ENCODE peak calls at places on chromosomes 1 and 21, in nine cellular contexts. M, F, Q, T, U, W, G, I and Y are unnamed samples. For H3K4me1, the result is how much of the 10 kb centered on the place peaks cover.

GRCh38 chr1:3668585-3669300 is 16.4 kb downstream of the TP73 start:
- DNase-seq in T (peak), G (peak), F (peak), M (no peak), Q (peak), W (no peak), I (peak), U (peak), Y (peak)

GRCh38 chr1:200036616-200037270 is 9.2 kb downstream of the NR5A2 start:
- DNase-seq in M (no peak), T (no peak), F (no peak), G (no peak), I (no peak), U (no peak), W (no peak), Q (no peak), Y (no peak)

GRCh38 chr1:174110053-174110452 is 49.3 kb upstream of the RABGAP1L start:
- DNase-seq in Q (no peak), W (no peak), I (no peak), F (no peak), G (no peak), U (no peak), T (no peak), M (no peak), Y (no peak)

GRCh38 chr1:205954819-205955404 is 11.7 kb upstream of the SLC26A9 start:
- DNase-seq in Q (no peak), I (no peak), T (no peak), G (no peak), F (no peak), M (no peak), W (no peak), U (no peak), Y (no peak)

GRCh38 chr1:171142081-171142450 is 43.0 kb upstream of the FMO2 start:
- DNase-seq in U (no peak), I (peak), F (peak), M (peak), G (no peak), Q (no peak), W (no peak), T (no peak), Y (no peak)

GRCh38 chr1:54260810-54261209 is 60.8 kb downstream of the MRPL37 start:
- DNase-seq in G (no peak), F (no peak), I (no peak), Q (no peak), M (no peak), W (no peak), U (no peak), T (no peak), Y (no peak)

GRCh38 chr21:43269461-43269860 is 100.7 kb downstream of the CRYAA start:
- DNase-seq in G (no peak), U (no peak), M (no peak), F (no peak), Q (peak), I (no peak), T (peak), W (peak), Y (no peak)

GRCh38 chr21:35449846-35450245 is 400.7 kb upstream of the RUNX1 start:
- DNase-seq in Q (no peak), T (no peak), F (no peak), W (no peak), I (no peak), U (no peak), M (no peak), G (no peak), Y (no peak)

GRCh38 chr1:16618719-16619118 is 5.4 kb upstream of the NBPF1 start:
- DNase-seq in W (no peak), M (peak), T (peak), F (peak), I (peak), U (peak), G (no peak), Q (peak), Y (peak)

GRCh38 chr1:108815566-108815965 is 41.3 kb downstream of the AKNAD1 start:
- DNase-seq in I (no peak), G (no peak), M (no peak), T (no peak), F (no peak), W (no peak), U (no peak), Q (no peak), Y (no peak)

GRCh38 chr1:156640842-156641706 is 843 bp upstream of the BCAN start:
- DNase-seq in G (no peak), U (no peak), W (no peak), F (no peak), M (no peak), Q (no peak), T (no peak), I (no peak), Y (no peak)

GRCh38 chr1:208178091-208178529 is 66.1 kb downstream of the PLXNA2 start:
- DNase-seq in Q (peak), I (no peak), G (peak), W (no peak), M (no peak), U (peak), T (peak), F (peak), Y (no peak)

GRCh38 chr1:86703696-86704455 is 500 bp upstream of the SH3GLB1 start:
- DNase-seq in W (no peak), I (no peak), F (no peak), U (no peak), G (no peak), T (no peak), M (no peak), Q (no peak), Y (peak)

GRCh38 chr1:221740260-221740830 is 1.5 kb downstream of the DUSP10 start:
- DNase-seq in F (no peak), I (no peak), W (no peak), G (peak), T (no peak), M (no peak), Q (no peak), U (no peak), Y (no peak)

DNA sequence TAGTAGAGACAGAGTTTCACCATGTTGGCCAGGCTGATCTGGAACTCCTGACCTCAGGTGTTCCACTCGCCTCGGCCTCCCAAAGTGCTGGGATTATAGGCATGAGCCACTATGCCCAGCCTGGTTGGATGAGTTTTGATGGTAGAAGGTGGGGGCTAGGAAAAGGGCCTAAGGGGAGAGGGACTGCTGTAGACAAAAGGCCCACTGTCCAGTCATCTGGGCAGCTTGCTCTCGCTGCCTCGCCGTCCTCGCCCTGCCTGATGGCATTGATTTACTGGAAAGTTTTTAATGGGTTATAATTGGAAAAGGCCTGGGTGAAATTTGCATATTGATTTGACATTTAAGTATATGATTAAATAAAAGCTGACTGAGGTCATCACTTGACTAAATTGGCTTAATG is 175.1 kb upstream of the CSF3R start:
- DNase-seq in M (no peak), T (no peak), I (no peak), G (no peak), F (peak), U (no peak), Q (no peak), W (no peak), Y (no peak)
- H3K4me1 ChIP-seq in M (under half), T (under half), I (under half), G (under half), F (under half), U (under half), Q (under half), W (under half), Y (under half)

GRCh38 chr1:111220302-111220890 is 7.1 kb upstream of the CHI3L2 start:
- DNase-seq in T (no peak), I (no peak), M (no peak), U (no peak), Q (no peak), W (no peak), G (no peak), F (no peak), Y (no peak)

GRCh38 chr1:111222308-111223125 is 5.0 kb upstream of the CHI3L2 start:
- DNase-seq in W (peak), I (peak), Q (peak), G (peak), T (peak), F (peak), M (peak), U (peak), Y (peak)

GRCh38 chr1:111219466-111220286 is 7.8 kb upstream of the CHI3L2 start:
- DNase-seq in T (no peak), F (no peak), W (no peak), M (no peak), I (no peak), U (no peak), G (no peak), Q (no peak), Y (no peak)

GRCh38 chr1:111221633-111222286 is 5.8 kb upstream of the CHI3L2 start:
- DNase-seq in W (peak), G (no peak), Q (no peak), T (no peak), U (no peak), M (no peak), F (no peak), I (no peak), Y (peak)

GRCh38 chr1:111221276-111221632 is 6.3 kb upstream of the CHI3L2 start:
- DNase-seq in T (no peak), Q (no peak), F (no peak), U (no peak), I (no peak), M (no peak), G (no peak), W (no peak), Y (no peak)
- H3K4me3 ChIP-seq in T (no peak), Q (no peak), F (no peak), U (no peak), I (no peak), M (no peak), G (no peak), W (peak), Y (no peak)

GRCh38 chr1:43978264-43978550 is 803 bp upstream of the B4GALT2 start:
- DNase-seq in M (no peak), I (no peak), W (no peak), T (no peak), U (no peak), Q (no peak), F (no peak), G (no peak), Y (no peak)
- H3K4me1 ChIP-seq in M (under half), I (half or more), W (under half), T (half or more), U (under half), Q (under half), F (under half), G (half or more), Y (under half)

GRCh38 chr1:76070538-76070937 is 4.0 kb upstream of the ST6GALNAC3 start:
- DNase-seq in Q (no peak), F (no peak), G (no peak), M (no peak), U (no peak), I (no peak), T (no peak), W (no peak), Y (no peak)

GRCh38 chr1:76066390-76066789 is 8.2 kb upstream of the ST6GALNAC3 start:
- DNase-seq in Q (no peak), T (no peak), U (no peak), M (no peak), F (no peak), G (no peak), W (no peak), I (no peak), Y (no peak)

GRCh38 chr1:76065212-76065611 is 9.3 kb upstream of the ST6GALNAC3 start:
- DNase-seq in I (no peak), U (no peak), M (no peak), Q (no peak), F (no peak), W (no peak), G (no peak), T (no peak), Y (no peak)

GRCh38 chr1:76068953-76069561 is 5.5 kb upstream of the ST6GALNAC3 start:
- DNase-seq in I (no peak), Q (no peak), F (no peak), G (no peak), W (no peak), U (no peak), M (no peak), T (no peak), Y (no peak)

GRCh38 chr1:76068542-76068941 is 6.0 kb upstream of the ST6GALNAC3 start:
- DNase-seq in T (no peak), W (no peak), I (no peak), F (no peak), M (no peak), G (no peak), U (no peak), Q (no peak), Y (no peak)
- H3K4me3 ChIP-seq in T (no peak), W (no peak), I (no peak), F (no peak), M (no peak), G (no peak), U (no peak), Q (no peak), Y (no peak)

DNA sequence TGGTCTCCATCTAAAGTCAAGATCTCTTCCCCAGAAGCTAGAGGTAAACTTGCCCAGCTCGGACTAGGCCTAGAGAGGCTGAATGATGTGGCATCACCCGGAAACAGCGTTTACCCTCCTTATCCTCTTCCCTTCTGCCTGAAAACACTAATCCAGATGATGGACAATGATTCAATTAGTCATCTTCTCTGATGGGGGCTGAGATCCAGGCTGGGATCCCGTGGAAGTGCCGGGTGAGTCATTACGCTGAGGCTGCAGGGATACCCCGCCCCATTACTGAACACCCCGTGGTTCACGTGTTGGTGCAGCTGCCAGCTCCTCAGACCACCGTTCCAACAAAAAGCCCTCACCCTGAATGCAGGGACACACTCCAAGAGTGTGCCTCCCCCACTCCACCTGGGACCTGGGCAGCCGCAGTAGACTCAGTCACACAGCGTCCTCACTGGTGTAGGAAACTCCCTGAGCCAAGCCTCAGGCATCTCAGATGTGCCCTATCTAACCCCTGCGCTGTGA is 2.0 kb downstream of the S100A6 start:
- DNase-seq in U (peak), M (peak), T (no peak), I (no peak), F (peak), W (no peak), Q (peak), G (peak), Y (no peak)
- H3K4me1 ChIP-seq in U (under half), M (under half), T (under half), I (under half), F (under half), W (half or more), Q (under half), G (half or more), Y (under half)

DNA sequence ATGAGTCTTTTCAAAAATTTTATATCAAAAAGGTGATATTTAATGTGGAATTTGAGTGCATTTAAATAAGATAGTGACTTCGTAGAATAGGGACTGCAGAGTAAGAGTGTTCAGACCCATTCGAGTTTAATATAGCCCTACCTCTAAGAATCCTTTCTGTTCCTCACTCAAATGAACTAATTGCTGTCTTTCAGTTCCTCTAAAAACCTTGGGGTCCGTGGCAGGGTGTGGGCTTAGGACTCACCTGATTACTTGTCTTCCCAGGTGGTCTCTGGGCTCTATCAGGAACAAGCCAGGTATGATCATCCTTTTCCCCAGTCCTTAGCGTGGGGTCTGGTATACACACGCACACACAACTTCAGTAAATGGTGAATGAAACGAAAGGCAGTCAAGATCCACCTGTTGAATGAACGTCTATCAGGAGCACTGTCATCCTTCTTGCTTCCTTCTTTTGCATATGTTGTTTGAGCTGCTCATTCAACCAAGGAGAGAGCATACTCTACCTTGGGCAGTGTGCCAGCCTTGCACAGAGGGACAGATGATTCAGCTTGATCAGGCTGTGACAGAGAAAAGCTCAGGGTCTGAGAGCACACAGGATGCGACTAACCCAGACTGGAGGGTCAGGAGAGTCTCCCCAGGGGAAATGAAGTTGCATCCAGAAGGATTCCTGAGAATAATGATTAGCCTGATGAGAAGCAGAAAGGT is 1.2 kb upstream of the RNF11 start:
- DNase-seq in Q (peak), I (peak), W (no peak), F (peak), M (peak), U (peak), T (peak), G (peak), Y (peak)
- H3K4me3 ChIP-seq in Q (no peak), I (no peak), W (peak), F (peak), M (peak), U (no peak), T (peak), G (peak), Y (peak)

GRCh38 chr1:21914880-21915640 is 22.1 kb downstream of the HSPG2 start:
- DNase-seq in T (peak), F (peak), U (peak), G (no peak), W (no peak), I (no peak), Q (no peak), M (no peak), Y (no peak)
- H3K4me1 ChIP-seq in T (half or more), F (half or more), U (under half), G (under half), W (under half), I (half or more), Q (half or more), M (under half), Y (under half)